ENCODE peak calls at places on chromosome 13, in six cellular contexts. R is OCI-LY7, D is GM23248, P is PC-3, Y is SK-N-SH, T is HCT116. E is an unnamed sample.

GRCh38 chr13:99404005-99404755 is 97.0 kb upstream of the GPR183 start:
- DNase-seq in R (no peak), D (no peak), P (peak), Y (no peak), T (no peak), E (no peak)

GRCh38 chr13:95498886-95499285 is 53.6 kb upstream of the CLDN10 start:
- DNase-seq in R (no peak), D (no peak), P (no peak), Y (no peak), T (no peak), E (no peak)

GRCh38 chr13:43985437-43986051 is 105.8 kb downstream of the LACC1 start:
- DNase-seq in R (no peak), D (no peak), P (no peak), Y (no peak), T (no peak), E (no peak)

GRCh38 chr13:34842466-34842865 is 99.6 kb upstream of the NBEA start:
- DNase-seq in R (no peak), D (no peak), P (no peak), Y (no peak), T (no peak), E (no peak)

GRCh38 chr13:60584976-60585375 is 188.0 kb downstream of the TDRD3 start:
- DNase-seq in R (no peak), D (peak), P (no peak), Y (no peak), T (no peak), E (peak)

GRCh38 chr13:45681101-45681500 is 21.0 kb upstream of the CBY2 start:
- DNase-seq in R (no peak), D (peak), P (no peak), Y (no peak), T (no peak), E (no peak)

GRCh38 chr13:68872338-68872737 is 1235.3 kb upstream of the ATXN8OS start:
- DNase-seq in R (no peak), D (no peak), P (peak), Y (no peak), T (no peak), E (no peak)

GRCh38 chr13:46598820-46599180 is 45.8 kb downstream of the LRCH1 start:
- DNase-seq in R (no peak), D (no peak), P (no peak), Y (no peak), T (no peak), E (no peak)

GRCh38 chr13:44930907-44931676 is 58.2 kb downstream of the NUFIP1 start:
- DNase-seq in R (no peak), D (peak), P (peak), Y (no peak), T (no peak), E (peak)

GRCh38 chr13:81927347-81927746 is 1586.4 kb upstream of the SPRY2 start:
- DNase-seq in R (no peak), D (no peak), P (peak), Y (no peak), T (no peak), E (peak)

GRCh38 chr13:105904034-105904742 is 631.3 kb downstream of the EFNB2 start:
- DNase-seq in R (no peak), D (no peak), P (peak), Y (no peak), T (no peak), E (no peak)

GRCh38 chr13:99366075-99366987 is 59.1 kb upstream of the GPR183 start:
- DNase-seq in R (no peak), D (no peak), P (no peak), Y (no peak), T (no peak), E (no peak)

GRCh38 chr13:75357576-75358295 is 124.2 kb downstream of the TBC1D4 start:
- DNase-seq in R (peak), D (peak), P (peak), Y (peak), T (peak), E (peak)

GRCh38 chr13:27362064-27362751 is 62.2 kb upstream of the GTF3A start:
- DNase-seq in R (peak), D (peak), P (peak), Y (peak), T (peak), E (peak)

GRCh38 chr13:39379118-39379517 is 223.9 kb downstream of the LHFPL6 start:
- DNase-seq in R (no peak), D (no peak), P (no peak), Y (no peak), T (no peak), E (no peak)

GRCh38 chr13:46339035-46339666 is 47.9 kb downstream of the RUBCNL start:
- DNase-seq in R (no peak), D (peak), P (peak), Y (no peak), T (no peak), E (no peak)

DNA sequence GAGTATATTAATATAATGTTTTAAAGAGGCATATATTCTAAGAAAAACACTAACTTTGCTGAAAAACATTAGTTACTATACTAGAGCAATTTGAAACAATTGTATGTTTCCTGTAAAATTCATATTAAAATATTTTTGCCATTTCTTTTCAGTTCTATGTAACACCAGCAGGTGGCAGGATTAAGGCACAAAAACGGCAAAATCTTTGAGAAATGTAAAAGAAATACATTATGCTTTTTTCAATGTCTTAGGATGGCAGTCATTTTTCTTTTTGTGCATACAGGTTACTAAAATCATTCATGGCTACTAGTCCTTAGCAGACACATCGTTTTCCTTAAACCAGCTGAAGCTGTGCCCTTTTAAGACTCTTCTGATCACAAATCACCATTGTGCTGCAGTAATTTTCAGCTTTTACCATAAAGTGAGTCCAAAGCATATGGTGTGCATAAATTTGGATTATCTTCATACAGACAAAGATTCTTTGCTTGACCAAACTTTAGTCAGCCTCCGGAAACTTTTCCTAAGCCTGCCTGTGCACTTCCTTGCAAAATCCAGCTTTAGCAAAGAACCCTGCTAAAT is 800.7 kb upstream of the SLITRK5 start:
- DNase-seq in R (peak), D (peak), P (peak), Y (peak), T (no peak), E (peak)
- TF ChIP-seq EZH2phosphoT487 in R (no peak), D (no peak), P (no peak), Y (no peak), T (no peak), E (no peak)

GRCh38 chr13:40969169-40969901 is 49.8 kb downstream of the ELF1 start:
- DNase-seq in R (peak), D (no peak), P (no peak), Y (no peak), T (no peak), E (no peak)
- H3K27ac ChIP-seq in R (peak), D (no peak), P (no peak), Y (no peak), T (no peak), E (no peak)

GRCh38 chr13:30745917-30746686 is 10.8 kb downstream of the ALOX5AP start:
- DNase-seq in R (no peak), D (no peak), P (no peak), Y (peak), T (no peak), E (no peak)

GRCh38 chr13:30744056-30744684 is 8.8 kb downstream of the ALOX5AP start:
- DNase-seq in R (peak), D (peak), P (peak), Y (no peak), T (peak), E (no peak)

GRCh38 chr13:30744686-30745085 is 9.3 kb downstream of the ALOX5AP start:
- DNase-seq in R (no peak), D (no peak), P (no peak), Y (no peak), T (no peak), E (no peak)

GRCh38 chr13:30742896-30743295 is 7.6 kb downstream of the ALOX5AP start:
- DNase-seq in R (no peak), D (peak), P (no peak), Y (no peak), T (no peak), E (no peak)

GRCh38 chr13:30743319-30744055 is 8.1 kb downstream of the ALOX5AP start:
- DNase-seq in R (no peak), D (peak), P (peak), Y (no peak), T (peak), E (no peak)
- TF ChIP-seq EZH2phosphoT487 in R (no peak), D (peak), P (no peak), Y (no peak), T (no peak), E (no peak)

GRCh38 chr13:36715841-36716240 is 42.0 kb downstream of the SERTM1 start:
- DNase-seq in R (no peak), D (no peak), P (no peak), Y (no peak), T (no peak), E (no peak)
- H3K27ac ChIP-seq in R (no peak), D (no peak), P (no peak), Y (no peak), T (no peak), E (no peak)

DNA sequence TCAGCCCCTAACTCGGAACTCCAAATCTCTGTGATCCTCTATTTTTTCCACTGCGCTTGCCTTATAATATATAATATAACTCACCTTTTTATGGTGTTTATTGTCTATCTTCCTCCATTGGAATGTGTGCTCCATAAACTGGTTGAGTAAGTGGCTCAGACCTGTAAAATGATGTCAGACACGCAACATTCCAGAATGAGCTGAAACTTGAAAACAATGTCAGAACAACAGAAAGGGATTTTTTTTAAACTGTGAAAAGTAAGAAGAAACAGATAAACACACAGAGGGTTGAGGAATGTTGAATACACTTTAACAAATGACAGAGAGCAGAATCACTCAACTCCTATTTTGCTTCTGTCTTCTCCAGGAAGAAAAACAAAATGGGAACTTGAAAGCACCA is 19.1 kb upstream of the FAM216B start:
- DNase-seq in R (no peak), D (no peak), P (peak), Y (no peak), T (no peak), E (no peak)
- TF ChIP-seq EZH2phosphoT487 in R (no peak), D (no peak), P (no peak), Y (no peak), T (no peak), E (no peak)

GRCh38 chr13:32036131-32036695 is 4.6 kb downstream of the FRY start:
- DNase-seq in R (no peak), D (no peak), P (no peak), Y (no peak), T (no peak), E (no peak)
- H3K27ac ChIP-seq in R (no peak), D (no peak), P (no peak), Y (no peak), T (no peak), E (no peak)

E was measured in neural progenitor cell.